ENCODE peak calls at places on chromosomes 11 and 22, in six cellular contexts. M, I, U, G, E and F are unnamed samples.

GRCh38 chr11:104928831-104929230 is 30.6 kb upstream of the CASP12 start:
- DNase-seq in U (no peak), G (no peak), E (no peak), I (no peak), M (no peak), F (no peak)

GRCh38 chr22:50260434-50260800 is 1.1 kb downstream of the MAPK12 start:
- DNase-seq in G (no peak), I (no peak), E (no peak), U (no peak), M (no peak), F (no peak)

GRCh38 chr11:73147771-73148681 is 5.9 kb upstream of the FCHSD2 start:
- DNase-seq in U (peak), I (no peak), E (no peak), M (no peak), G (no peak), F (no peak)

GRCh38 chr11:74322667-74323066 is 11.2 kb upstream of the P4HA3 start:
- DNase-seq in E (no peak), I (no peak), M (no peak), U (no peak), G (no peak), F (no peak)

GRCh38 chr11:48073031-48073861 is 92.9 kb downstream of the PTPRJ start:
- DNase-seq in M (no peak), I (no peak), U (no peak), G (no peak), E (no peak), F (no peak)

GRCh38 chr11:12888525-12889158 is 120.5 kb upstream of the RASSF10 start:
- DNase-seq in G (peak), U (peak), M (peak), E (peak), I (peak), F (peak)

GRCh38 chr22:35839811-35840739 is 122.4 kb downstream of the APOL5 start:
- DNase-seq in M (peak), E (peak), G (peak), U (no peak), I (no peak), F (peak)

GRCh38 chr11:87063982-87064381 is 26.2 kb downstream of the TMEM135 start:
- DNase-seq in I (no peak), U (no peak), G (no peak), E (no peak), M (no peak), F (no peak)

GRCh38 chr11:4543561-4543960 is 1.4 kb upstream of the OR52M1 start:
- DNase-seq in G (no peak), M (no peak), U (no peak), E (no peak), I (no peak), F (no peak)

GRCh38 chr22:37244114-37244921 is at the start of gene RAC2:
- DNase-seq in M (no peak), I (peak), G (no peak), U (no peak), E (no peak), F (no peak)

GRCh38 chr11:118921121-118921928 is 4.4 kb downstream of the BCL9L start:
- DNase-seq in M (no peak), G (no peak), E (no peak), U (no peak), I (no peak), F (no peak)

GRCh38 chr22:33923660-33924246 is 3.5 kb upstream of the LARGE1 start:
- DNase-seq in M (peak), E (peak), I (no peak), G (peak), U (peak), F (peak)

GRCh38 chr11:68253682-68254081 is 18.1 kb downstream of the C11orf24 start:
- DNase-seq in I (no peak), M (no peak), E (no peak), G (no peak), U (no peak), F (no peak)

GRCh38 chr11:129721685-129722084 is 94.0 kb upstream of the TMEM45B start:
- DNase-seq in E (no peak), I (no peak), G (no peak), U (no peak), M (no peak), F (no peak)

GRCh38 chr11:19444231-19444630 is 203.5 kb upstream of the E2F8 start:
- DNase-seq in U (no peak), E (no peak), G (no peak), M (no peak), I (no peak), F (no peak)

GRCh38 chr22:41772645-41773044 is 27.8 kb upstream of the CCDC134 start:
- DNase-seq in E (no peak), G (no peak), U (no peak), I (no peak), M (no peak), F (no peak)

GRCh38 chr22:23110190-23110921 is 31.4 kb downstream of the RSPH14 start:
- DNase-seq in U (no peak), E (peak), M (no peak), I (no peak), G (no peak), F (peak)

GRCh38 chr11:6402561-6402981 is 12.3 kb downstream of the SMPD1 start:
- DNase-seq in E (no peak), G (no peak), M (no peak), I (peak), U (no peak), F (no peak)

GRCh38 chr11:115379528-115379927 is 124.7 kb downstream of the CADM1 start:
- DNase-seq in I (no peak), E (no peak), G (no peak), M (no peak), U (no peak), F (no peak)

GRCh38 chr22:32985899-32986772 is 72.0 kb downstream of the SYN3 start:
- DNase-seq in M (peak), G (peak), I (no peak), E (peak), U (peak), F (peak)

GRCh38 chr22:41777749-41778395 is 22.6 kb upstream of the CCDC134 start:
- DNase-seq in M (no peak), U (no peak), I (no peak), E (no peak), G (no peak), F (no peak)

GRCh38 chr11:76639621-76640020 is 30.9 kb downstream of the LRRC32 start:
- DNase-seq in U (no peak), I (no peak), G (peak), E (no peak), M (no peak), F (no peak)

GRCh38 chr11:19995131-19995530 is 165.1 kb downstream of the DBX1 start:
- DNase-seq in G (no peak), I (no peak), E (no peak), U (no peak), M (no peak), F (no peak)

GRCh38 chr11:30503156-30503555 is 83.0 kb downstream of the MPPED2 start:
- DNase-seq in M (no peak), I (no peak), U (no peak), E (no peak), G (no peak), F (no peak)

GRCh38 chr22:29082826-29083545 is 10.2 kb downstream of the KREMEN1 start:
- DNase-seq in E (no peak), I (no peak), U (no peak), M (no peak), G (no peak), F (no peak)

GRCh38 chr11:88320149-88320559 is 17.4 kb downstream of the CTSC start:
- DNase-seq in U (no peak), M (no peak), G (no peak), E (no peak), I (no peak), F (no peak)

GRCh38 chr11:15307600-15307999 is 192.9 kb downstream of the INSC start:
- DNase-seq in M (no peak), I (no peak), G (no peak), E (no peak), U (no peak), F (no peak)

GRCh38 chr11:79953629-79954028 is 512.8 kb upstream of the TENM4 start:
- DNase-seq in G (no peak), M (no peak), U (no peak), E (no peak), I (no peak), F (no peak)

GRCh38 chr11:64607381-64608259 is 16.6 kb downstream of the SLC22A12 start:
- DNase-seq in M (no peak), G (no peak), I (no peak), U (peak), E (no peak), F (no peak)

GRCh38 chr11:133479209-133479608 is 53.1 kb downstream of the OPCML start:
- DNase-seq in I (no peak), E (no peak), M (no peak), U (no peak), G (no peak), F (no peak)

GRCh38 chr11:133937015-133937414 is 19.8 kb downstream of the IGSF9B start:
- DNase-seq in I (no peak), E (no peak), G (no peak), U (no peak), M (no peak), F (no peak)

GRCh38 chr11:8682219-8683114 is at the start of the genes RPL27A and TRIM66:
- DNase-seq in U (peak), E (peak), I (peak), G (peak), M (peak), F (peak)

GRCh38 chr11:45108070-45109064 is 38.1 kb upstream of the PRDM11 start:
- DNase-seq in U (no peak), M (no peak), G (no peak), E (no peak), I (no peak), F (no peak)

GRCh38 chr11:119567667-119568582 is 145.0 kb upstream of the THY1 start:
- DNase-seq in I (no peak), G (peak), M (no peak), U (peak), E (no peak), F (peak)

GRCh38 chr11:69320326-69320725 is 26.4 kb downstream of the MYEOV start:
- DNase-seq in U (no peak), M (no peak), G (no peak), I (no peak), E (no peak), F (no peak)

GRCh38 chr11:73383249-73384126 is 7.3 kb downstream of the RELT start:
- DNase-seq in E (no peak), M (no peak), U (peak), G (no peak), I (no peak), F (no peak)